ENCODE peak calls at places on chromosomes 2 and 18, in six cellular contexts. T, B, W, A, I and R are unnamed samples.

GRCh38 chr2:239245872-239246701 is 154.7 kb downstream of the HDAC4 start:
- DNase-seq in W (no peak), A (no peak), T (peak; percentile 66), I (no peak), B (no peak), R (no peak)

GRCh38 chr2:240601831-240602160 is 15.3 kb downstream of the CAPN10 start:
- DNase-seq in I (no peak), T (no peak), W (no peak), A (no peak), B (peak; percentile 13), R (no peak)

GRCh38 chr2:189444322-189444721 is 3.0 kb downstream of the WDR75 start:
- DNase-seq in B (no peak), T (no peak), A (no peak), W (no peak), I (no peak), R (peak; percentile 15)

GRCh38 chr18:70256994-70257393 is 31.9 kb upstream of the SOCS6 start:
- DNase-seq in A (no peak), B (no peak), T (no peak), W (no peak), I (no peak), R (no peak)

GRCh38 chr2:240139666-240140393 is 628 bp downstream of the OTOS start:
- DNase-seq in A (no peak), B (peak; percentile 11), I (no peak), W (peak; percentile 55), T (peak; percentile 2), R (no peak)

GRCh38 chr2:74103763-74104162 is 43.9 kb downstream of the BOLA3 start:
- DNase-seq in W (no peak), I (no peak), A (no peak), T (no peak), B (no peak), R (no peak)

GRCh38 chr18:59437851-59438250 is 78.8 kb upstream of the LMAN1 start:
- DNase-seq in B (no peak), A (no peak), T (no peak), I (no peak), W (no peak), R (no peak)

GRCh38 chr2:181973379-181973778 is 12.3 kb upstream of the PPP1R1C start:
- DNase-seq in W (no peak), A (no peak), B (no peak), T (no peak), I (no peak), R (no peak)

GRCh38 chr2:134231965-134232340 is 21.9 kb upstream of the MGAT5 start:
- DNase-seq in W (no peak), B (no peak), I (no peak), T (no peak), A (no peak), R (no peak)

GRCh38 chr2:64453710-64454315 is at the start of gene LGALSL:
- DNase-seq in A (peak; percentile 1), B (peak; percentile 82), T (peak; percentile 56), W (peak; percentile 86), I (peak; percentile 49), R (peak; percentile 65)

GRCh38 chr18:79378416-79379250 is 17.1 kb upstream of the NFATC1 start:
- DNase-seq in T (peak; percentile 67), B (peak; percentile 84), I (no peak), W (peak; percentile 80), A (peak; percentile 65), R (peak; percentile 63)

GRCh38 chr18:61825386-61825785 is 67.4 kb downstream of the RNF152 start:
- DNase-seq in W (no peak), A (no peak), I (no peak), T (no peak), B (no peak), R (no peak)

GRCh38 chr2:61853086-61853847 is 593 bp downstream of the FAM161A start:
- DNase-seq in I (peak; percentile 37), B (peak; percentile 76), W (no peak), T (no peak), A (no peak), R (peak; percentile 40)

GRCh38 chr18:79182047-79182713 is 113.0 kb downstream of the ATP9B start:
- DNase-seq in A (no peak), I (no peak), T (no peak), B (no peak), W (no peak), R (no peak)

GRCh38 chr2:108536133-108536780 is 2.0 kb downstream of the LIMS1 start:
- DNase-seq in A (no peak), T (no peak), I (no peak), W (no peak), B (no peak), R (peak; percentile 40)

GRCh38 chr2:1823187-1824169 is 79.2 kb upstream of the PXDN start:
- DNase-seq in W (peak; percentile 70), I (no peak), A (no peak), T (no peak), B (no peak), R (no peak)

GRCh38 chr2:184006998-184007397 is 591.3 kb upstream of the ZNF804A start:
- DNase-seq in I (no peak), A (no peak), B (no peak), W (no peak), T (no peak), R (no peak)

GRCh38 chr18:7945882-7946281 is 378.8 kb downstream of the PTPRM start:
- DNase-seq in B (no peak), T (no peak), I (no peak), W (no peak), A (no peak), R (peak; percentile 60)

GRCh38 chr2:241692448-241692847 is 5.8 kb upstream of the DTYMK start:
- DNase-seq in B (no peak), T (no peak), W (no peak), I (no peak), A (no peak), R (peak; percentile 58)

GRCh38 chr18:45517181-45517741 is 98.0 kb upstream of the SLC14A2 start:
- DNase-seq in W (no peak), I (no peak), T (no peak), B (peak; percentile 35), A (no peak), R (no peak)

GRCh38 chr2:239830718-239831271 is 194.3 kb downstream of the NDUFA10 start:
- DNase-seq in A (no peak), B (no peak), T (no peak), I (no peak), W (no peak), R (no peak)

GRCh38 chr2:183179156-183179555 is 54.9 kb downstream of the NUP35 start:
- DNase-seq in A (no peak), T (no peak), B (no peak), W (no peak), I (no peak), R (no peak)

GRCh38 chr2:233234264-233234663 is 17.2 kb upstream of the ATG16L1 start:
- DNase-seq in A (no peak), B (no peak), W (no peak), I (no peak), T (no peak), R (no peak)

GRCh38 chr2:207772081-207772843 is 2.6 kb upstream of the FZD5 start:
- DNase-seq in W (no peak), T (no peak), A (no peak), B (no peak), I (no peak), R (no peak)

DNA sequence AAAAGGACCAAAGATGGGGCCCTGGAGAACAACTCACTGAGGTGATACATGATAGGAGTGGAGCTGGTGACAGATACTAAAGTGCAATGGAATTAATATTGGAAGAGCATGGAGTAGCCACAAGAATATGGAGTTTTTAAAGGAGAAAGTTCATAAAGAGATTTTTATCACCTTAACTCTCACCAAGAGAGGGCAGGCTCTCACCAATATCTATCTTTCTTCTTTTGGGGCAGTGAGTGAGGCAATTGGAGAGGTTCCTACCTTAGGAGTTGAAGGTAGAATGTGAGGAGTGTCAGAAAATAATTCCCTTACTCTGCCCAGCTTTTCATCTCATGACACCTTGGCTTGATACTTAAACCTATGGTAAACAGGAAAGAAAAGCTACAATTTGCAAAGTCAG is 233.7 kb upstream of the CWC22 start:
- DNase-seq in B (no peak), I (peak; percentile 10), A (no peak), T (no peak), W (no peak), R (peak; percentile 12)
- H3K27me3 ChIP-seq in B (no peaks in the 10 kb centered on the region), I (no peaks in the 10 kb centered on the region), A (no peaks in the 10 kb centered on the region), T (no peaks in the 10 kb centered on the region), W (no peaks in the 10 kb centered on the region), R (no peaks in the 10 kb centered on the region)

GRCh38 chr18:22001912-22002487 is 167.4 kb upstream of the GATA6 start:
- DNase-seq in T (no peak), B (no peak), A (no peak), W (no peak), I (no peak), R (no peak)

GRCh38 chr18:21991897-21992296 is 177.5 kb upstream of the GATA6 start:
- DNase-seq in A (no peak), B (no peak), I (no peak), T (no peak), W (no peak), R (peak; percentile 26)

GRCh38 chr18:21996261-21996892 is 173.0 kb upstream of the GATA6 start:
- DNase-seq in T (no peak), I (no peak), A (no peak), W (no peak), B (no peak), R (peak; percentile 17)

GRCh38 chr18:21998531-21998930 is 170.9 kb upstream of the GATA6 start:
- DNase-seq in A (no peak), B (peak; percentile 63), W (peak; percentile 81), T (no peak), I (no peak), R (no peak)

DNA sequence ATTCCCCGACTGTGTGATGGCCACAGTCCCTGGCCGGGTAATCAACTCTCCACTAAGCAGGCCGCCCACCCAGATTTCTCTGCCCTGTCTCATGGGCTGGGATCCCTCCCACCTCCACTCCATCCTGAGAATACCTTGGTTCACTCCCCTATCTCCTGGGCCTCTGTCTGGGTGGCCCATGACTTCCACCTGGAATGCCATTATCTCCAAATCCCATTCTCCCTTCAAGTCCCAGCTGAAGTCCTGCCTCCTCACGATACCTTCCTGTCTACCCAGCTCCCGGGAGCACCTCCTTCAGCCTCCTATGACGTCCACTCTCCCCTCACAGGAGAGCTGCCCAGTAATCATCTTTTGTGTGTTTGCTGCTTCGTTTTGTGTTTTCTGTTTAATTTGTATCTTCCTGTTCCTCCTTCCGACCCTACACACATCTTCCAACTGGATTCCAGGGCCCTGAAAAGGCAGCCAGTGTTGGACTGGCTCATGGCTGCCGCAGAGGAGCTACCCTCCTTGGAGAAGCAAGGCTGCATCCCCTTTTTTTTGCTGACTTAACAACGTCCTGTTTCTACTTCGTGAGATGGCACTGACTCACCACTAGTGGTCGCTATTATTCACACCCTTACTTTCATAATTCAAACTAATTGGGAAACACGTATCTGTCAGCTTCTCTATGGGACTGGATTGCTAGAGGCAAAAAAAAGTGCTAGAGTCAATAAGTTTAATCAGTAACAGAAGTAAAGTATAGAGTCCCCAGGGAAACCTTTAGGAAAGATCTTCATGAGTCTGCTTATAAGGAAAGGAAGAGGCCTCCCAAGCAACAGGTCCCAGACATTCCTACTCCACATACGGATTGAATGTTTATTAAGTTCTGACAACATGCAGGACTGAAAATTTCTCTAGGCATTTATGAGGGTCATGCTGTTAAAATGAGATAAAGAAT is 171.9 kb upstream of the GATA6 start:
- DNase-seq in T (no peak), I (peak; percentile 48), A (no peak), W (peak; percentile 66), B (no peak), R (peak; percentile 25)
- TF ChIP-seq CTCF in T (peak; percentile 72), I (peak; percentile 82), A (peak; percentile 72), W (peak; percentile 87), B (peak; percentile 82), R (peak; percentile 81)

GRCh38 chr2:8265827-8266226 is 416.0 kb upstream of the ID2 start:
- DNase-seq in W (no peak), I (no peak), A (no peak), B (no peak), T (no peak), R (no peak)
- H3K4me1 ChIP-seq in W (no peaks in the 10 kb centered on the region), I (peaks cover 11% of the 10 kb centered on the region), A (no peaks in the 10 kb centered on the region), B (no peaks in the 10 kb centered on the region), T (peaks cover 7% of the 10 kb centered on the region), R (no peaks in the 10 kb centered on the region)

GRCh38 chr2:221572821-221573429 is 821 bp upstream of the EPHA4 start:
- DNase-seq in T (peak; percentile 29), I (no peak), W (no peak), A (no peak), B (peak; percentile 51), R (peak; percentile 33)
- H3K27me3 ChIP-seq in T (peaks cover 68% of the 10 kb centered on the region), I (peaks cover 23% of the 10 kb centered on the region), W (no peaks in the 10 kb centered on the region), A (peaks cover 21% of the 10 kb centered on the region), B (peaks cover 27% of the 10 kb centered on the region), R (peaks cover 60% of the 10 kb centered on the region)